ENCODE peak calls at places on chromosome 7, in five cellular contexts. One of them, this sample, is unnamed.

GRCh38 chr7:116340201-116340847 is 130.0 kb downstream of the TES start:
- DNase-seq in endothelial cell: no peak
- DNase-seq in keratinocyte: no peak
- DNase-seq in T-helper 2 cell: no peak
- DNase-seq in activated CD8-positive, alpha-beta memory T cell treated with anti-CD3 and anti-CD28 coated beads, Interleukin-2, amount 50 U/mL, for 4 hours: no peak
- DNase-seq in this sample: no peak

GRCh38 chr7:8042796-8043535 is 74.4 kb downstream of the GLCCI1 start:
- DNase-seq in endothelial cell: no peak
- DNase-seq in activated CD8-positive, alpha-beta memory T cell treated with anti-CD3 and anti-CD28 coated beads, Interleukin-2, amount 50 U/mL, for 4 hours: no peak
- DNase-seq in keratinocyte: no peak
- DNase-seq in T-helper 2 cell: no peak
- DNase-seq in this sample: no peak

GRCh38 chr7:130896051-130896881 is 162.3 kb upstream of the KLF14 start:
- DNase-seq in T-helper 2 cell: no peak
- DNase-seq in activated CD8-positive, alpha-beta memory T cell treated with anti-CD3 and anti-CD28 coated beads, Interleukin-2, amount 50 U/mL, for 4 hours: no peak
- DNase-seq in keratinocyte: no peak
- DNase-seq in endothelial cell: peak; percentile 31
- DNase-seq in this sample: no peak

GRCh38 chr7:28586736-28587135 is 174.4 kb downstream of the CREB5 start:
- DNase-seq in T-helper 2 cell: no peak
- DNase-seq in activated CD8-positive, alpha-beta memory T cell treated with anti-CD3 and anti-CD28 coated beads, Interleukin-2, amount 50 U/mL, for 4 hours: no peak
- DNase-seq in endothelial cell: no peak
- DNase-seq in keratinocyte: no peak
- DNase-seq in this sample: no peak

GRCh38 chr7:15504376-15504775 is 57.4 kb downstream of the AGMO start:
- DNase-seq in keratinocyte: no peak
- DNase-seq in endothelial cell: no peak
- DNase-seq in activated CD8-positive, alpha-beta memory T cell treated with anti-CD3 and anti-CD28 coated beads, Interleukin-2, amount 50 U/mL, for 4 hours: no peak
- DNase-seq in T-helper 2 cell: no peak
- DNase-seq in this sample: no peak

GRCh38 chr7:16528520-16528919 is 1.9 kb downstream of the LRRC72 start:
- DNase-seq in activated CD8-positive, alpha-beta memory T cell treated with anti-CD3 and anti-CD28 coated beads, Interleukin-2, amount 50 U/mL, for 4 hours: no peak
- DNase-seq in endothelial cell: no peak
- DNase-seq in keratinocyte: no peak
- DNase-seq in T-helper 2 cell: no peak
- DNase-seq in this sample: no peak

GRCh38 chr7:84144935-84145334 is 49.7 kb downstream of the SEMA3A start:
- DNase-seq in endothelial cell: no peak
- DNase-seq in T-helper 2 cell: no peak
- DNase-seq in keratinocyte: no peak
- DNase-seq in activated CD8-positive, alpha-beta memory T cell treated with anti-CD3 and anti-CD28 coated beads, Interleukin-2, amount 50 U/mL, for 4 hours: no peak
- DNase-seq in this sample: no peak

GRCh38 chr7:150404785-150405583 is 25.9 kb downstream of the ZNF775 start:
- DNase-seq in endothelial cell: peak; percentile 89
- DNase-seq in activated CD8-positive, alpha-beta memory T cell treated with anti-CD3 and anti-CD28 coated beads, Interleukin-2, amount 50 U/mL, for 4 hours: peak; percentile 72
- DNase-seq in keratinocyte: no peak
- DNase-seq in T-helper 2 cell: peak; percentile 58
- DNase-seq in this sample: peak; percentile 74

GRCh38 chr7:94394058-94394398 is 667 bp upstream of the COL1A2 start:
- DNase-seq in T-helper 2 cell: no peak
- DNase-seq in activated CD8-positive, alpha-beta memory T cell treated with anti-CD3 and anti-CD28 coated beads, Interleukin-2, amount 50 U/mL, for 4 hours: no peak
- DNase-seq in endothelial cell: peak; percentile 6
- DNase-seq in keratinocyte: no peak
- DNase-seq in this sample: no peak

GRCh38 chr7:93147358-93147757 is 827 bp downstream of the SAMD9L start:
- DNase-seq in T-helper 2 cell: peak; percentile 7
- DNase-seq in endothelial cell: no peak
- DNase-seq in keratinocyte: no peak
- DNase-seq in activated CD8-positive, alpha-beta memory T cell treated with anti-CD3 and anti-CD28 coated beads, Interleukin-2, amount 50 U/mL, for 4 hours: peak; percentile 23
- DNase-seq in this sample: no peak

GRCh38 chr7:151081170-151082101 is 827 bp upstream of the FASTK start:
- DNase-seq in keratinocyte: no peak
- DNase-seq in endothelial cell: no peak
- DNase-seq in activated CD8-positive, alpha-beta memory T cell treated with anti-CD3 and anti-CD28 coated beads, Interleukin-2, amount 50 U/mL, for 4 hours: no peak
- DNase-seq in T-helper 2 cell: no peak
- DNase-seq in this sample: no peak

GRCh38 chr7:156962897-156963296 is 13.4 kb downstream of the NOM1 start:
- DNase-seq in activated CD8-positive, alpha-beta memory T cell treated with anti-CD3 and anti-CD28 coated beads, Interleukin-2, amount 50 U/mL, for 4 hours: no peak
- DNase-seq in T-helper 2 cell: no peak
- DNase-seq in keratinocyte: no peak
- DNase-seq in endothelial cell: no peak
- DNase-seq in this sample: no peak

GRCh38 chr7:22677680-22678079 is 49.3 kb upstream of the IL6 start:
- DNase-seq in endothelial cell: no peak
- DNase-seq in T-helper 2 cell: no peak
- DNase-seq in keratinocyte: no peak
- DNase-seq in activated CD8-positive, alpha-beta memory T cell treated with anti-CD3 and anti-CD28 coated beads, Interleukin-2, amount 50 U/mL, for 4 hours: no peak
- DNase-seq in this sample: no peak

GRCh38 chr7:41241641-41242040 is 461.2 kb downstream of the INHBA start:
- DNase-seq in endothelial cell: no peak
- DNase-seq in keratinocyte: no peak
- DNase-seq in activated CD8-positive, alpha-beta memory T cell treated with anti-CD3 and anti-CD28 coated beads, Interleukin-2, amount 50 U/mL, for 4 hours: no peak
- DNase-seq in T-helper 2 cell: no peak
- DNase-seq in this sample: no peak

GRCh38 chr7:36312064-36312914 is 77.4 kb upstream of the ANLN start:
- DNase-seq in activated CD8-positive, alpha-beta memory T cell treated with anti-CD3 and anti-CD28 coated beads, Interleukin-2, amount 50 U/mL, for 4 hours: no peak
- DNase-seq in endothelial cell: peak; percentile 36
- DNase-seq in keratinocyte: no peak
- DNase-seq in T-helper 2 cell: no peak
- DNase-seq in this sample: no peak

GRCh38 chr7:41007351-41007751 is 695.5 kb downstream of the INHBA start:
- DNase-seq in activated CD8-positive, alpha-beta memory T cell treated with anti-CD3 and anti-CD28 coated beads, Interleukin-2, amount 50 U/mL, for 4 hours: no peak
- DNase-seq in T-helper 2 cell: no peak
- DNase-seq in endothelial cell: no peak
- DNase-seq in keratinocyte: no peak
- DNase-seq in this sample: no peak